ENCODE peak calls at places on chromosomes 1 and 21, in seven cellular contexts. One of them, this sample, is unnamed.

GRCh38 chr1:243471026-243471685 is 215.3 kb downstream of the SDCCAG8 start:
- DNase-seq in activated CD4-positive, alpha-beta T cell treated with anti-CD3 and anti-CD28 coated beads for 4 hours: no peak
- DNase-seq in Calu3: no peak
- DNase-seq in ecto neural progenitor cell: no peak
- DNase-seq in mesenchymal stem cell: no peak
- DNase-seq in astrocyte of the spinal cord: no peak
- DNase-seq in CD4-positive, alpha-beta memory T cell: no peak
- DNase-seq in this sample: no peak

GRCh38 chr1:29121516-29121937 is 2.2 kb downstream of the TMEM200B start:
- DNase-seq in astrocyte of the spinal cord: peak
- DNase-seq in activated CD4-positive, alpha-beta T cell treated with anti-CD3 and anti-CD28 coated beads for 4 hours: no peak
- DNase-seq in Calu3: no peak
- DNase-seq in CD4-positive, alpha-beta memory T cell: peak
- DNase-seq in mesenchymal stem cell: peak
- DNase-seq in ecto neural progenitor cell: peak
- DNase-seq in this sample: no peak

GRCh38 chr1:197905699-197906351 is 3.4 kb downstream of the C1orf53 start:
- DNase-seq in CD4-positive, alpha-beta memory T cell: no peak
- DNase-seq in Calu3: no peak
- DNase-seq in activated CD4-positive, alpha-beta T cell treated with anti-CD3 and anti-CD28 coated beads for 4 hours: no peak
- DNase-seq in astrocyte of the spinal cord: no peak
- DNase-seq in ecto neural progenitor cell: no peak
- DNase-seq in mesenchymal stem cell: no peak
- DNase-seq in this sample: no peak

GRCh38 chr1:98421098-98421460 is 240.4 kb upstream of the SNX7 start:
- DNase-seq in mesenchymal stem cell: no peak
- DNase-seq in astrocyte of the spinal cord: no peak
- DNase-seq in ecto neural progenitor cell: no peak
- DNase-seq in activated CD4-positive, alpha-beta T cell treated with anti-CD3 and anti-CD28 coated beads for 4 hours: no peak
- DNase-seq in Calu3: no peak
- DNase-seq in CD4-positive, alpha-beta memory T cell: no peak
- DNase-seq in this sample: no peak

GRCh38 chr1:115811140-115811828 is 29.6 kb downstream of the NHLH2 start:
- DNase-seq in astrocyte of the spinal cord: no peak
- DNase-seq in Calu3: peak
- DNase-seq in CD4-positive, alpha-beta memory T cell: no peak
- DNase-seq in ecto neural progenitor cell: no peak
- DNase-seq in mesenchymal stem cell: no peak
- DNase-seq in activated CD4-positive, alpha-beta T cell treated with anti-CD3 and anti-CD28 coated beads for 4 hours: no peak
- DNase-seq in this sample: no peak

GRCh38 chr1:91783423-91784162 is 102.4 kb downstream of the TGFBR3 start:
- DNase-seq in activated CD4-positive, alpha-beta T cell treated with anti-CD3 and anti-CD28 coated beads for 4 hours: no peak
- DNase-seq in ecto neural progenitor cell: no peak
- DNase-seq in Calu3: no peak
- DNase-seq in astrocyte of the spinal cord: peak
- DNase-seq in CD4-positive, alpha-beta memory T cell: no peak
- DNase-seq in mesenchymal stem cell: peak
- DNase-seq in this sample: peak

GRCh38 chr1:226371049-226371694 is 36.7 kb downstream of the PARP1 start:
- DNase-seq in ecto neural progenitor cell: no peak
- DNase-seq in Calu3: no peak
- DNase-seq in CD4-positive, alpha-beta memory T cell: no peak
- DNase-seq in activated CD4-positive, alpha-beta T cell treated with anti-CD3 and anti-CD28 coated beads for 4 hours: no peak
- DNase-seq in astrocyte of the spinal cord: no peak
- DNase-seq in mesenchymal stem cell: no peak
- DNase-seq in this sample: no peak

GRCh38 chr1:12496154-12496961 is 121.7 kb downstream of the DHRS3 start:
- DNase-seq in activated CD4-positive, alpha-beta T cell treated with anti-CD3 and anti-CD28 coated beads for 4 hours: no peak
- DNase-seq in Calu3: no peak
- DNase-seq in ecto neural progenitor cell: no peak
- DNase-seq in astrocyte of the spinal cord: peak
- DNase-seq in mesenchymal stem cell: no peak
- DNase-seq in CD4-positive, alpha-beta memory T cell: no peak
- DNase-seq in this sample: no peak

GRCh38 chr1:205805082-205805711 is 7.8 kb downstream of the SLC41A1 start:
- DNase-seq in ecto neural progenitor cell: no peak
- DNase-seq in CD4-positive, alpha-beta memory T cell: no peak
- DNase-seq in astrocyte of the spinal cord: no peak
- DNase-seq in Calu3: peak
- DNase-seq in mesenchymal stem cell: no peak
- DNase-seq in activated CD4-positive, alpha-beta T cell treated with anti-CD3 and anti-CD28 coated beads for 4 hours: peak
- DNase-seq in this sample: no peak

GRCh38 chr1:87077959-87078673 is 163.7 kb downstream of the HS2ST1 start:
- DNase-seq in ecto neural progenitor cell: no peak
- DNase-seq in Calu3: no peak
- DNase-seq in mesenchymal stem cell: no peak
- DNase-seq in astrocyte of the spinal cord: no peak
- DNase-seq in CD4-positive, alpha-beta memory T cell: no peak
- DNase-seq in activated CD4-positive, alpha-beta T cell treated with anti-CD3 and anti-CD28 coated beads for 4 hours: no peak
- DNase-seq in this sample: no peak

GRCh38 chr1:238690415-238690814 is 696.0 kb upstream of the CHRM3 start:
- DNase-seq in astrocyte of the spinal cord: no peak
- DNase-seq in ecto neural progenitor cell: no peak
- DNase-seq in Calu3: no peak
- DNase-seq in activated CD4-positive, alpha-beta T cell treated with anti-CD3 and anti-CD28 coated beads for 4 hours: no peak
- DNase-seq in CD4-positive, alpha-beta memory T cell: no peak
- DNase-seq in mesenchymal stem cell: peak
- DNase-seq in this sample: peak

GRCh38 chr1:164320780-164321683 is 238.0 kb upstream of the PBX1 start:
- DNase-seq in Calu3: no peak
- DNase-seq in astrocyte of the spinal cord: peak
- DNase-seq in CD4-positive, alpha-beta memory T cell: no peak
- DNase-seq in activated CD4-positive, alpha-beta T cell treated with anti-CD3 and anti-CD28 coated beads for 4 hours: no peak
- DNase-seq in mesenchymal stem cell: peak
- DNase-seq in ecto neural progenitor cell: peak
- DNase-seq in this sample: no peak

GRCh38 chr1:182330303-182330702 is 61.3 kb downstream of the GLUL start:
- DNase-seq in mesenchymal stem cell: no peak
- DNase-seq in ecto neural progenitor cell: no peak
- DNase-seq in activated CD4-positive, alpha-beta T cell treated with anti-CD3 and anti-CD28 coated beads for 4 hours: no peak
- DNase-seq in astrocyte of the spinal cord: no peak
- DNase-seq in CD4-positive, alpha-beta memory T cell: peak
- DNase-seq in Calu3: no peak
- DNase-seq in this sample: no peak

GRCh38 chr21:36504067-36505058 is 24.4 kb upstream of the CLDN14 start:
- DNase-seq in activated CD4-positive, alpha-beta T cell treated with anti-CD3 and anti-CD28 coated beads for 4 hours: peak
- DNase-seq in Calu3: peak
- DNase-seq in ecto neural progenitor cell: no peak
- DNase-seq in CD4-positive, alpha-beta memory T cell: peak
- DNase-seq in astrocyte of the spinal cord: peak
- DNase-seq in mesenchymal stem cell: peak
- DNase-seq in this sample: peak

GRCh38 chr1:226100436-226101347 is 38.2 kb downstream of the H3-3A start:
- DNase-seq in astrocyte of the spinal cord: no peak
- DNase-seq in CD4-positive, alpha-beta memory T cell: peak
- DNase-seq in Calu3: peak
- DNase-seq in mesenchymal stem cell: peak
- DNase-seq in ecto neural progenitor cell: no peak
- DNase-seq in activated CD4-positive, alpha-beta T cell treated with anti-CD3 and anti-CD28 coated beads for 4 hours: peak
- DNase-seq in this sample: peak

GRCh38 chr1:182556279-182556678 is 32.8 kb downstream of the RNASEL start:
- DNase-seq in ecto neural progenitor cell: no peak
- DNase-seq in mesenchymal stem cell: no peak
- DNase-seq in Calu3: no peak
- DNase-seq in astrocyte of the spinal cord: no peak
- DNase-seq in CD4-positive, alpha-beta memory T cell: no peak
- DNase-seq in activated CD4-positive, alpha-beta T cell treated with anti-CD3 and anti-CD28 coated beads for 4 hours: no peak
- DNase-seq in this sample: peak

GRCh38 chr21:37369307-37369854 is 2.8 kb downstream of the DYRK1A start:
- DNase-seq in activated CD4-positive, alpha-beta T cell treated with anti-CD3 and anti-CD28 coated beads for 4 hours: no peak
- DNase-seq in mesenchymal stem cell: no peak
- DNase-seq in Calu3: no peak
- DNase-seq in astrocyte of the spinal cord: no peak
- DNase-seq in ecto neural progenitor cell: no peak
- DNase-seq in CD4-positive, alpha-beta memory T cell: no peak
- DNase-seq in this sample: no peak

GRCh38 chr1:40861227-40862003 is 748 bp downstream of the CITED4 start:
- DNase-seq in mesenchymal stem cell: peak
- DNase-seq in ecto neural progenitor cell: no peak
- DNase-seq in CD4-positive, alpha-beta memory T cell: peak
- DNase-seq in activated CD4-positive, alpha-beta T cell treated with anti-CD3 and anti-CD28 coated beads for 4 hours: peak
- DNase-seq in astrocyte of the spinal cord: peak
- DNase-seq in Calu3: no peak
- DNase-seq in this sample: no peak

GRCh38 chr1:151130837-151131586 is 15.4 kb downstream of the SEMA6C start:
- DNase-seq in ecto neural progenitor cell: peak
- DNase-seq in CD4-positive, alpha-beta memory T cell: peak
- DNase-seq in Calu3: peak
- DNase-seq in activated CD4-positive, alpha-beta T cell treated with anti-CD3 and anti-CD28 coated beads for 4 hours: peak
- DNase-seq in astrocyte of the spinal cord: peak
- DNase-seq in mesenchymal stem cell: peak
- DNase-seq in this sample: no peak

GRCh38 chr1:227805606-227806197 is 9.8 kb upstream of the PRSS38 start:
- DNase-seq in Calu3: no peak
- DNase-seq in activated CD4-positive, alpha-beta T cell treated with anti-CD3 and anti-CD28 coated beads for 4 hours: no peak
- DNase-seq in CD4-positive, alpha-beta memory T cell: no peak
- DNase-seq in astrocyte of the spinal cord: peak
- DNase-seq in ecto neural progenitor cell: no peak
- DNase-seq in mesenchymal stem cell: no peak
- DNase-seq in this sample: peak

GRCh38 chr1:159786966-159787365 is 6.2 kb downstream of the DUSP23 start:
- DNase-seq in Calu3: no peak
- DNase-seq in CD4-positive, alpha-beta memory T cell: no peak
- DNase-seq in ecto neural progenitor cell: no peak
- DNase-seq in astrocyte of the spinal cord: no peak
- DNase-seq in activated CD4-positive, alpha-beta T cell treated with anti-CD3 and anti-CD28 coated beads for 4 hours: no peak
- DNase-seq in mesenchymal stem cell: no peak
- DNase-seq in this sample: no peak

GRCh38 chr1:190904091-190904695 is 426.5 kb upstream of the BRINP3 start:
- DNase-seq in Calu3: no peak
- DNase-seq in activated CD4-positive, alpha-beta T cell treated with anti-CD3 and anti-CD28 coated beads for 4 hours: no peak
- DNase-seq in ecto neural progenitor cell: no peak
- DNase-seq in CD4-positive, alpha-beta memory T cell: no peak
- DNase-seq in mesenchymal stem cell: peak
- DNase-seq in astrocyte of the spinal cord: peak
- DNase-seq in this sample: no peak

GRCh38 chr1:22137006-22137720 is 5.7 kb downstream of the WNT4 start:
- DNase-seq in Calu3: no peak
- DNase-seq in CD4-positive, alpha-beta memory T cell: no peak
- DNase-seq in mesenchymal stem cell: peak
- DNase-seq in astrocyte of the spinal cord: peak
- DNase-seq in activated CD4-positive, alpha-beta T cell treated with anti-CD3 and anti-CD28 coated beads for 4 hours: no peak
- DNase-seq in ecto neural progenitor cell: no peak
- DNase-seq in this sample: no peak

GRCh38 chr1:197638316-197638715 is 137.0 kb downstream of the DENND1B start:
- DNase-seq in Calu3: no peak
- DNase-seq in mesenchymal stem cell: no peak
- DNase-seq in CD4-positive, alpha-beta memory T cell: no peak
- DNase-seq in astrocyte of the spinal cord: no peak
- DNase-seq in activated CD4-positive, alpha-beta T cell treated with anti-CD3 and anti-CD28 coated beads for 4 hours: no peak
- DNase-seq in ecto neural progenitor cell: no peak
- DNase-seq in this sample: no peak

GRCh38 chr1:55481634-55482033 is 266.5 kb upstream of the USP24 start:
- DNase-seq in Calu3: no peak
- DNase-seq in activated CD4-positive, alpha-beta T cell treated with anti-CD3 and anti-CD28 coated beads for 4 hours: no peak
- DNase-seq in mesenchymal stem cell: no peak
- DNase-seq in ecto neural progenitor cell: no peak
- DNase-seq in CD4-positive, alpha-beta memory T cell: no peak
- DNase-seq in astrocyte of the spinal cord: no peak
- DNase-seq in this sample: peak

GRCh38 chr21:45909238-45909785 is 72.3 kb upstream of the COL6A1 start:
- DNase-seq in activated CD4-positive, alpha-beta T cell treated with anti-CD3 and anti-CD28 coated beads for 4 hours: no peak
- DNase-seq in mesenchymal stem cell: no peak
- DNase-seq in Calu3: no peak
- DNase-seq in CD4-positive, alpha-beta memory T cell: no peak
- DNase-seq in ecto neural progenitor cell: no peak
- DNase-seq in astrocyte of the spinal cord: no peak
- DNase-seq in this sample: no peak

GRCh38 chr1:18913065-18913502 is 10.7 kb upstream of the ALDH4A1 start:
- DNase-seq in mesenchymal stem cell: peak
- DNase-seq in CD4-positive, alpha-beta memory T cell: peak
- DNase-seq in Calu3: peak
- DNase-seq in astrocyte of the spinal cord: peak
- DNase-seq in activated CD4-positive, alpha-beta T cell treated with anti-CD3 and anti-CD28 coated beads for 4 hours: peak
- DNase-seq in ecto neural progenitor cell: peak
- DNase-seq in this sample: peak

GRCh38 chr1:117147856-117148588 is 26.5 kb upstream of the TRIM45 start:
- DNase-seq in CD4-positive, alpha-beta memory T cell: no peak
- DNase-seq in mesenchymal stem cell: peak
- DNase-seq in astrocyte of the spinal cord: peak
- DNase-seq in Calu3: no peak
- DNase-seq in activated CD4-positive, alpha-beta T cell treated with anti-CD3 and anti-CD28 coated beads for 4 hours: no peak
- DNase-seq in ecto neural progenitor cell: no peak
- DNase-seq in this sample: peak

GRCh38 chr1:38151399-38151798 is 104.8 kb upstream of the POU3F1 start:
- DNase-seq in activated CD4-positive, alpha-beta T cell treated with anti-CD3 and anti-CD28 coated beads for 4 hours: no peak
- DNase-seq in ecto neural progenitor cell: no peak
- DNase-seq in CD4-positive, alpha-beta memory T cell: no peak
- DNase-seq in mesenchymal stem cell: no peak
- DNase-seq in astrocyte of the spinal cord: no peak
- DNase-seq in Calu3: no peak
- DNase-seq in this sample: no peak

GRCh38 chr21:17784604-17785402 is 34.4 kb downstream of the C21orf91 start:
- DNase-seq in CD4-positive, alpha-beta memory T cell: no peak
- DNase-seq in activated CD4-positive, alpha-beta T cell treated with anti-CD3 and anti-CD28 coated beads for 4 hours: no peak
- DNase-seq in Calu3: no peak
- DNase-seq in ecto neural progenitor cell: no peak
- DNase-seq in astrocyte of the spinal cord: peak
- DNase-seq in mesenchymal stem cell: no peak
- DNase-seq in this sample: peak

GRCh38 chr1:32250893-32251716 is at the start of gene LCK:
- DNase-seq in CD4-positive, alpha-beta memory T cell: peak
- DNase-seq in ecto neural progenitor cell: no peak
- DNase-seq in mesenchymal stem cell: no peak
- DNase-seq in activated CD4-positive, alpha-beta T cell treated with anti-CD3 and anti-CD28 coated beads for 4 hours: peak
- DNase-seq in astrocyte of the spinal cord: no peak
- DNase-seq in Calu3: no peak
- DNase-seq in this sample: no peak

GRCh38 chr1:108556079-108556478 is 3.8 kb upstream of the EEIG2 start:
- DNase-seq in astrocyte of the spinal cord: no peak
- DNase-seq in mesenchymal stem cell: no peak
- DNase-seq in CD4-positive, alpha-beta memory T cell: no peak
- DNase-seq in Calu3: no peak
- DNase-seq in activated CD4-positive, alpha-beta T cell treated with anti-CD3 and anti-CD28 coated beads for 4 hours: no peak
- DNase-seq in ecto neural progenitor cell: no peak
- DNase-seq in this sample: no peak

GRCh38 chr1:234234199-234234598 is 139.1 kb upstream of the COA6 start:
- DNase-seq in activated CD4-positive, alpha-beta T cell treated with anti-CD3 and anti-CD28 coated beads for 4 hours: no peak
- DNase-seq in astrocyte of the spinal cord: no peak
- DNase-seq in Calu3: no peak
- DNase-seq in ecto neural progenitor cell: no peak
- DNase-seq in CD4-positive, alpha-beta memory T cell: no peak
- DNase-seq in mesenchymal stem cell: no peak
- DNase-seq in this sample: no peak